ENCODE peak calls at places on chromosomes 16 and 17, in four cellular contexts. One of them, this sample, is unnamed.

GRCh38 chr16:15782573-15783365 is 74.1 kb downstream of the MYH11 start:
- DNase-seq in NCI-H1417: no peak
- DNase-seq in epithelial cell of esophagus: no peak
- DNase-seq in spleen: peak
- DNase-seq in this sample: no peak

GRCh38 chr17:55266958-55267688 is 2.4 kb downstream of the HLF start:
- DNase-seq in NCI-H1417: no peak
- DNase-seq in epithelial cell of esophagus: no peak
- DNase-seq in spleen: no peak
- DNase-seq in this sample: no peak

GRCh38 chr16:13480801-13481200 is 439.2 kb upstream of the ERCC4 start:
- DNase-seq in NCI-H1417: no peak
- DNase-seq in epithelial cell of esophagus: peak
- DNase-seq in spleen: no peak
- DNase-seq in this sample: no peak

GRCh38 chr17:9862949-9863348 is 37.2 kb downstream of the GLP2R start:
- DNase-seq in NCI-H1417: no peak
- DNase-seq in epithelial cell of esophagus: no peak
- DNase-seq in spleen: no peak
- DNase-seq in this sample: no peak

GRCh38 chr16:48616571-48616970 is 6.6 kb upstream of the N4BP1 start:
- DNase-seq in NCI-H1417: no peak
- DNase-seq in epithelial cell of esophagus: no peak
- DNase-seq in spleen: no peak
- DNase-seq in this sample: no peak

GRCh38 chr16:66154801-66155200 is 211.7 kb upstream of the CDH5 start:
- DNase-seq in NCI-H1417: no peak
- DNase-seq in epithelial cell of esophagus: no peak
- DNase-seq in spleen: no peak
- DNase-seq in this sample: no peak

GRCh38 chr17:19867654-19868395 is at the start of gene ULK2:
- DNase-seq in NCI-H1417: peak
- DNase-seq in epithelial cell of esophagus: peak
- DNase-seq in spleen: peak
- DNase-seq in this sample: peak

GRCh38 chr16:73616186-73616585 is 568.3 kb upstream of the ZFHX3 start:
- DNase-seq in NCI-H1417: peak
- DNase-seq in epithelial cell of esophagus: peak
- DNase-seq in spleen: no peak
- DNase-seq in this sample: no peak

GRCh38 chr17:39485555-39485954 is 24.3 kb downstream of the CDK12 start:
- DNase-seq in NCI-H1417: no peak
- DNase-seq in epithelial cell of esophagus: peak
- DNase-seq in spleen: no peak
- DNase-seq in this sample: no peak

GRCh38 chr16:50066482-50067289 is 916 bp downstream of the HEATR3 start:
- DNase-seq in NCI-H1417: no peak
- DNase-seq in epithelial cell of esophagus: no peak
- DNase-seq in spleen: peak
- DNase-seq in this sample: no peak

GRCh38 chr17:72408122-72408382 is 287.2 kb downstream of the SOX9 start:
- DNase-seq in NCI-H1417: no peak
- DNase-seq in epithelial cell of esophagus: no peak
- DNase-seq in spleen: no peak
- DNase-seq in this sample: no peak

GRCh38 chr17:80939151-80940145 is 52.2 kb upstream of the CHMP6 start:
- DNase-seq in NCI-H1417: no peak
- DNase-seq in epithelial cell of esophagus: no peak
- DNase-seq in spleen: peak
- DNase-seq in this sample: no peak

GRCh38 chr17:65359016-65359415 is 202.4 kb downstream of the AXIN2 start:
- DNase-seq in NCI-H1417: no peak
- DNase-seq in epithelial cell of esophagus: peak
- DNase-seq in spleen: no peak
- DNase-seq in this sample: no peak

GRCh38 chr17:66494023-66494803 is 191.8 kb downstream of the PRKCA start:
- DNase-seq in NCI-H1417: no peak
- DNase-seq in epithelial cell of esophagus: peak
- DNase-seq in spleen: no peak
- DNase-seq in this sample: no peak

GRCh38 chr16:53922805-53923645 is 219.1 kb downstream of the FTO start:
- DNase-seq in NCI-H1417: peak
- DNase-seq in epithelial cell of esophagus: no peak
- DNase-seq in spleen: no peak
- DNase-seq in this sample: no peak

GRCh38 chr16:1351215-1351581 is 480 bp downstream of the TSR3 start:
- DNase-seq in NCI-H1417: no peak
- DNase-seq in epithelial cell of esophagus: no peak
- DNase-seq in spleen: no peak
- DNase-seq in this sample: no peak

GRCh38 chr17:17058304-17058703 is 16.0 kb downstream of the MPRIP start:
- DNase-seq in NCI-H1417: no peak
- DNase-seq in epithelial cell of esophagus: no peak
- DNase-seq in spleen: no peak
- DNase-seq in this sample: no peak

GRCh38 chr17:77507116-77507885 is 366.5 kb downstream of the SEC14L1 start:
- DNase-seq in NCI-H1417: no peak
- DNase-seq in epithelial cell of esophagus: peak
- DNase-seq in spleen: peak
- DNase-seq in this sample: peak

GRCh38 chr17:58325289-58325726 is 3.3 kb downstream of the TSPOAP1 start:
- DNase-seq in NCI-H1417: peak
- DNase-seq in epithelial cell of esophagus: no peak
- DNase-seq in spleen: peak
- DNase-seq in this sample: peak

GRCh38 chr16:73058616-73059409 is 10.9 kb upstream of the ZFHX3 start:
- DNase-seq in NCI-H1417: peak
- DNase-seq in epithelial cell of esophagus: peak
- DNase-seq in spleen: peak
- DNase-seq in this sample: peak

GRCh38 chr16:71670537-71670936 is 44.6 kb downstream of the MARVELD3 start:
- DNase-seq in NCI-H1417: no peak
- DNase-seq in epithelial cell of esophagus: no peak
- DNase-seq in spleen: no peak
- DNase-seq in this sample: no peak

GRCh38 chr16:54945063-54945462 is 14.4 kb downstream of the IRX5 start:
- DNase-seq in NCI-H1417: no peak
- DNase-seq in epithelial cell of esophagus: no peak
- DNase-seq in spleen: no peak
- DNase-seq in this sample: no peak

GRCh38 chr16:9821970-9822369 is 360.3 kb downstream of the GRIN2A start:
- DNase-seq in NCI-H1417: no peak
- DNase-seq in epithelial cell of esophagus: no peak
- DNase-seq in spleen: no peak
- DNase-seq in this sample: no peak

GRCh38 chr17:82956726-82957468 is 117.1 kb upstream of the ZNF750 start:
- DNase-seq in NCI-H1417: no peak
- DNase-seq in epithelial cell of esophagus: no peak
- DNase-seq in spleen: peak
- DNase-seq in this sample: peak

GRCh38 chr17:57166803-57167202 is 81.8 kb downstream of the AKAP1 start:
- DNase-seq in NCI-H1417: no peak
- DNase-seq in epithelial cell of esophagus: peak
- DNase-seq in spleen: no peak
- DNase-seq in this sample: no peak

GRCh38 chr16:12319464-12320030 is 343.0 kb downstream of the SNX29 start:
- DNase-seq in NCI-H1417: peak
- DNase-seq in epithelial cell of esophagus: peak
- DNase-seq in spleen: no peak
- DNase-seq in this sample: no peak

GRCh38 chr17:63405741-63406261 is 40.3 kb downstream of the CYB561 start:
- DNase-seq in NCI-H1417: peak
- DNase-seq in epithelial cell of esophagus: peak
- DNase-seq in spleen: no peak
- DNase-seq in this sample: no peak

GRCh38 chr17:60659156-60659555 is 18.5 kb upstream of the BCAS3 start:
- DNase-seq in NCI-H1417: no peak
- DNase-seq in epithelial cell of esophagus: no peak
- DNase-seq in spleen: no peak
- DNase-seq in this sample: no peak

GRCh38 chr17:80187493-80187892 is 17.7 kb downstream of the CARD14 start:
- DNase-seq in NCI-H1417: no peak
- DNase-seq in epithelial cell of esophagus: peak
- DNase-seq in spleen: no peak
- DNase-seq in this sample: peak

GRCh38 chr16:4660454-4661007 is 32.8 kb upstream of the NUDT16L1 start:
- DNase-seq in NCI-H1417: peak
- DNase-seq in epithelial cell of esophagus: peak
- DNase-seq in spleen: peak
- DNase-seq in this sample: peak

GRCh38 chr17:70655179-70655578 is 485.8 kb downstream of the KCNJ2 start:
- DNase-seq in NCI-H1417: no peak
- DNase-seq in epithelial cell of esophagus: no peak
- DNase-seq in spleen: no peak
- DNase-seq in this sample: no peak

GRCh38 chr17:77793146-77793887 is 165.2 kb upstream of the TNRC6C start:
- DNase-seq in NCI-H1417: no peak
- DNase-seq in epithelial cell of esophagus: no peak
- DNase-seq in spleen: peak
- DNase-seq in this sample: no peak